ENCODE peak calls at places on chromosomes 11 and 22, in nine cellular contexts. Z is upper lobe of left lung; O is stimulated activated CD8-positive, alpha-beta memory T cell treated with anti-CD3 and anti-CD28 coated beads, Interleukin-15, amount 100 ng/mL, for 1 hour; B is EL; C is AG10803; S is H9; H is HepG2; L is NCI-H2081; W is ureter. Q is an unnamed sample.

GRCh38 chr22:42283288-42284229 is 13.1 kb upstream of the TCF20 start:
- DNase-seq in Z (no peak), O (no peak), B (peak; percentile 10), C (no peak), S (no peak), H (no peak), L (no peak), W (no peak), Q (peak; percentile 85)

GRCh38 chr22:47157093-47157420 is 394.6 kb downstream of the TBC1D22A start:
- DNase-seq in Z (no peak), O (no peak), B (no peak), C (no peak), S (no peak), H (no peak), L (no peak), W (no peak), Q (no peak)

GRCh38 chr11:82899957-82900276 is 313 bp downstream of the PRCP start:
- DNase-seq in Z (no peak), O (no peak), B (no peak), C (no peak), S (no peak), H (no peak), L (no peak), W (no peak), Q (no peak)

GRCh38 chr11:28384418-28384817 is 276.2 kb downstream of the METTL15 start:
- DNase-seq in Z (no peak), O (no peak), B (peak; percentile 98), C (peak; percentile 99), S (no peak), H (no peak), L (no peak), W (no peak), Q (no peak)

GRCh38 chr11:5550440-5551095 is 2.2 kb upstream of the OR52H1 start:
- DNase-seq in Z (no peak), O (no peak), B (peak; percentile 86), C (peak; percentile 65), S (no peak), H (no peak), L (no peak), W (no peak), Q (no peak)

GRCh38 chr11:116330439-116331185 is 442.2 kb downstream of the BUD13 start:
- DNase-seq in Z (peak; percentile 22), O (no peak), B (no peak), C (no peak), S (peak; percentile 18), H (no peak), L (no peak), W (no peak), Q (peak; percentile 29)

GRCh38 chr11:65611028-65611757 is 2.8 kb downstream of the MAP3K11 start:
- DNase-seq in Z (peak; percentile 80), O (no peak), B (peak; percentile 21), C (no peak), S (no peak), H (no peak), L (no peak), W (no peak), Q (no peak)

GRCh38 chr11:6557761-6558674 is 45.4 kb downstream of the RRP8 start:
- DNase-seq in Z (no peak), O (no peak), B (no peak), C (no peak), S (no peak), H (no peak), L (no peak), W (no peak), Q (no peak)

GRCh38 chr22:32804036-32804435 is 2.5 kb downstream of the TIMP3 start:
- DNase-seq in Z (no peak), O (no peak), B (peak; percentile 81), C (peak; percentile 75), S (no peak), H (no peak), L (no peak), W (no peak), Q (no peak)

GRCh38 chr11:126746443-126746842 is 254.1 kb downstream of the KIRREL3 start:
- DNase-seq in Z (no peak), O (no peak), B (no peak), C (no peak), S (no peak), H (no peak), L (no peak), W (no peak), Q (no peak)

Q was measured in ecto neural progenitor cell.